ENCODE peak calls at places on chromosome 14, in four cellular contexts. One of them, this sample, is unnamed.

GRCh38 chr14:61099221-61099835 is 118.3 kb downstream of the SLC38A6 start:
- DNase-seq in effector memory CD4-positive, alpha-beta T cell: no peak
- DNase-seq in C1 segment of cervical spinal cord: no peak
- DNase-seq in NCI-H1092 treated with DMSO at 0.1 percent for 48 hours: no peak
- DNase-seq in this sample: no peak

GRCh38 chr14:66601932-66602578 is 94.1 kb downstream of the GPHN start:
- DNase-seq in effector memory CD4-positive, alpha-beta T cell: no peak
- DNase-seq in C1 segment of cervical spinal cord: no peak
- DNase-seq in NCI-H1092 treated with DMSO at 0.1 percent for 48 hours: no peak
- DNase-seq in this sample: no peak

GRCh38 chr14:61571931-61572330 is 123.4 kb upstream of the HIF1A start:
- DNase-seq in effector memory CD4-positive, alpha-beta T cell: no peak
- DNase-seq in C1 segment of cervical spinal cord: no peak
- DNase-seq in NCI-H1092 treated with DMSO at 0.1 percent for 48 hours: no peak
- DNase-seq in this sample: no peak

GRCh38 chr14:95047754-95048153 is 109.6 kb downstream of the DICER1 start:
- DNase-seq in effector memory CD4-positive, alpha-beta T cell: no peak
- DNase-seq in C1 segment of cervical spinal cord: no peak
- DNase-seq in NCI-H1092 treated with DMSO at 0.1 percent for 48 hours: no peak
- DNase-seq in this sample: no peak

GRCh38 chr14:33954016-33954598 is 3.2 kb upstream of the EGLN3 start:
- DNase-seq in effector memory CD4-positive, alpha-beta T cell: no peak
- DNase-seq in C1 segment of cervical spinal cord: no peak
- DNase-seq in NCI-H1092 treated with DMSO at 0.1 percent for 48 hours: peak
- DNase-seq in this sample: no peak

GRCh38 chr14:99093532-99094517 is 178.2 kb downstream of the BCL11B start:
- DNase-seq in effector memory CD4-positive, alpha-beta T cell: no peak
- DNase-seq in C1 segment of cervical spinal cord: no peak
- DNase-seq in NCI-H1092 treated with DMSO at 0.1 percent for 48 hours: no peak
- DNase-seq in this sample: no peak

GRCh38 chr14:77279719-77280118 is 8.7 kb upstream of the NGB start:
- DNase-seq in effector memory CD4-positive, alpha-beta T cell: no peak
- DNase-seq in C1 segment of cervical spinal cord: no peak
- DNase-seq in NCI-H1092 treated with DMSO at 0.1 percent for 48 hours: no peak
- DNase-seq in this sample: no peak

GRCh38 chr14:85714046-85714445 is 184.1 kb downstream of the FLRT2 start:
- DNase-seq in effector memory CD4-positive, alpha-beta T cell: no peak
- DNase-seq in C1 segment of cervical spinal cord: no peak
- DNase-seq in NCI-H1092 treated with DMSO at 0.1 percent for 48 hours: no peak
- DNase-seq in this sample: no peak

GRCh38 chr14:70832536-70833305 is 23.4 kb upstream of the MAP3K9 start:
- DNase-seq in effector memory CD4-positive, alpha-beta T cell: no peak
- DNase-seq in C1 segment of cervical spinal cord: no peak
- DNase-seq in NCI-H1092 treated with DMSO at 0.1 percent for 48 hours: no peak
- DNase-seq in this sample: no peak

GRCh38 chr14:102554835-102555819 is 37.3 kb upstream of the RCOR1 start:
- DNase-seq in effector memory CD4-positive, alpha-beta T cell: peak
- DNase-seq in C1 segment of cervical spinal cord: no peak
- DNase-seq in NCI-H1092 treated with DMSO at 0.1 percent for 48 hours: peak
- DNase-seq in this sample: peak

GRCh38 chr14:20569066-20569465 is 8.2 kb upstream of the RNASE9 start:
- DNase-seq in effector memory CD4-positive, alpha-beta T cell: no peak
- DNase-seq in C1 segment of cervical spinal cord: no peak
- DNase-seq in NCI-H1092 treated with DMSO at 0.1 percent for 48 hours: no peak
- DNase-seq in this sample: no peak

GRCh38 chr14:92990456-92991430 is 67.8 kb downstream of the CHGA start:
- DNase-seq in effector memory CD4-positive, alpha-beta T cell: no peak
- DNase-seq in C1 segment of cervical spinal cord: no peak
- DNase-seq in NCI-H1092 treated with DMSO at 0.1 percent for 48 hours: peak
- DNase-seq in this sample: no peak

GRCh38 chr14:86646688-86647687 is 1117.0 kb downstream of the FLRT2 start:
- DNase-seq in effector memory CD4-positive, alpha-beta T cell: no peak
- DNase-seq in C1 segment of cervical spinal cord: no peak
- DNase-seq in NCI-H1092 treated with DMSO at 0.1 percent for 48 hours: no peak
- DNase-seq in this sample: no peak

GRCh38 chr14:104657563-104658324 is 31.7 kb upstream of the INF2 start:
- DNase-seq in effector memory CD4-positive, alpha-beta T cell: no peak
- DNase-seq in C1 segment of cervical spinal cord: no peak
- DNase-seq in NCI-H1092 treated with DMSO at 0.1 percent for 48 hours: peak
- DNase-seq in this sample: no peak

GRCh38 chr14:33475623-33476022 is 475.3 kb downstream of the EGLN3 start:
- DNase-seq in effector memory CD4-positive, alpha-beta T cell: no peak
- DNase-seq in C1 segment of cervical spinal cord: peak
- DNase-seq in NCI-H1092 treated with DMSO at 0.1 percent for 48 hours: peak
- DNase-seq in this sample: peak